ENCODE peak calls at places on chromosomes 16 and 17, in five cellular contexts. H is sciatic nerve; Y is cerebellar nuclear complex; I is NCI-H510A; A is activated T-cell treated with anti-CD3 and anti-CD28 coated beads, Interleukin-2, amount 50 U/mL, for 4 hours. R is an unnamed sample.

GRCh38 chr17:14919580-14920160 is 345.5 kb downstream of the PMP22 start:
- DNase-seq in Y (no peak), A (no peak), H (no peak), I (no peak), R (no peak)

GRCh38 chr17:9240659-9241370 is 219.5 kb downstream of the NTN1 start:
- DNase-seq in Y (no peak), A (no peak), H (peak), I (no peak), R (no peak)

GRCh38 chr17:8044819-8045810 is 6.3 kb downstream of the ALOX15B start:
- DNase-seq in H (no peak), A (no peak), I (no peak), Y (no peak), R (no peak)

GRCh38 chr16:47136101-47136820 is 7.5 kb downstream of the NETO2 start:
- DNase-seq in H (no peak), I (no peak), A (no peak), Y (no peak), R (no peak)

GRCh38 chr16:84198401-84198800 is 7.4 kb downstream of the ADAD2 start:
- DNase-seq in A (no peak), I (no peak), Y (no peak), H (no peak), R (no peak)

GRCh38 chr17:78396436-78397335 is 18.2 kb downstream of the PGS1 start:
- DNase-seq in Y (no peak), A (no peak), I (no peak), H (no peak), R (no peak)

GRCh38 chr17:79799538-79800324 is 2.9 kb upstream of the CBX8 start:
- DNase-seq in I (no peak), H (no peak), Y (no peak), A (no peak), R (no peak)

GRCh38 chr17:10598620-10599019 is 49.2 kb upstream of the MYH2 start:
- DNase-seq in I (no peak), Y (no peak), H (no peak), A (no peak), R (no peak)

GRCh38 chr17:81400154-81400938 is 5.1 kb downstream of the BAHCC1 start:
- DNase-seq in H (no peak), I (no peak), A (no peak), Y (no peak), R (no peak)

GRCh38 chr17:77451894-77452852 is 311.4 kb downstream of the SEC14L1 start:
- DNase-seq in Y (no peak), A (no peak), I (peak), H (no peak), R (no peak)